ENCODE peak calls at places on chromosomes 4 and X, in ten cellular contexts. One of them, this sample, is unnamed.

GRCh38 chr4:133320576-133321170 is 171.6 kb downstream of the PCDH10 start:
- DNase-seq in uterus: no peak
- DNase-seq in CD4-positive, alpha-beta T cell: no peak
- DNase-seq in IMR-90: peak
- DNase-seq in kidney epithelial cell: no peak
- DNase-seq in nephron progenitor cell: peak
- DNase-seq in choroid plexus epithelial cell: peak
- DNase-seq in cardiac fibroblast: peak
- DNase-seq in body of pancreas: no peak
- DNase-seq in thoracic aorta: no peak
- DNase-seq in this sample: no peak

GRCh38 chr4:38050560-38051350 is 90.6 kb downstream of the PTTG2 start:
- DNase-seq in uterus: no peak
- DNase-seq in CD4-positive, alpha-beta T cell: no peak
- DNase-seq in IMR-90: peak
- DNase-seq in kidney epithelial cell: no peak
- DNase-seq in nephron progenitor cell: no peak
- DNase-seq in choroid plexus epithelial cell: peak
- DNase-seq in cardiac fibroblast: peak
- DNase-seq in body of pancreas: no peak
- DNase-seq in thoracic aorta: no peak
- DNase-seq in this sample: no peak

GRCh38 chrX:111585337-111585736 is 73.9 kb downstream of the SERTM2 start:
- DNase-seq in uterus: no peak
- DNase-seq in CD4-positive, alpha-beta T cell: no peak
- DNase-seq in IMR-90: no peak
- DNase-seq in kidney epithelial cell: no peak
- DNase-seq in nephron progenitor cell: peak
- DNase-seq in choroid plexus epithelial cell: no peak
- DNase-seq in cardiac fibroblast: no peak
- DNase-seq in body of pancreas: no peak
- DNase-seq in thoracic aorta: no peak
- DNase-seq in this sample: no peak

GRCh38 chr4:137015759-137016409 is 516.4 kb downstream of the PCDH18 start:
- DNase-seq in uterus: no peak
- DNase-seq in CD4-positive, alpha-beta T cell: no peak
- DNase-seq in IMR-90: no peak
- DNase-seq in kidney epithelial cell: no peak
- DNase-seq in nephron progenitor cell: no peak
- DNase-seq in choroid plexus epithelial cell: no peak
- DNase-seq in cardiac fibroblast: no peak
- DNase-seq in body of pancreas: no peak
- DNase-seq in thoracic aorta: no peak
- DNase-seq in this sample: no peak

GRCh38 chr4:47930971-47931804 is 16.8 kb upstream of the NFXL1 start:
- DNase-seq in uterus: no peak
- DNase-seq in CD4-positive, alpha-beta T cell: no peak
- DNase-seq in IMR-90: peak
- DNase-seq in kidney epithelial cell: no peak
- DNase-seq in nephron progenitor cell: no peak
- DNase-seq in choroid plexus epithelial cell: peak
- DNase-seq in cardiac fibroblast: peak
- DNase-seq in body of pancreas: no peak
- DNase-seq in thoracic aorta: no peak
- DNase-seq in this sample: no peak

GRCh38 chrX:153817291-153817690 is 13.1 kb downstream of the PDZD4 start:
- DNase-seq in uterus: no peak
- DNase-seq in CD4-positive, alpha-beta T cell: no peak
- DNase-seq in IMR-90: no peak
- DNase-seq in kidney epithelial cell: no peak
- DNase-seq in nephron progenitor cell: no peak
- DNase-seq in choroid plexus epithelial cell: no peak
- DNase-seq in cardiac fibroblast: no peak
- DNase-seq in body of pancreas: no peak
- DNase-seq in thoracic aorta: no peak
- DNase-seq in this sample: no peak

GRCh38 chrX:86121916-86122315 is 26.3 kb upstream of the DACH2 start:
- DNase-seq in uterus: no peak
- DNase-seq in CD4-positive, alpha-beta T cell: no peak
- DNase-seq in IMR-90: no peak
- DNase-seq in kidney epithelial cell: no peak
- DNase-seq in nephron progenitor cell: peak
- DNase-seq in choroid plexus epithelial cell: no peak
- DNase-seq in cardiac fibroblast: no peak
- DNase-seq in body of pancreas: no peak
- DNase-seq in thoracic aorta: no peak
- DNase-seq in this sample: no peak

GRCh38 chr4:149835280-149835679 is 19.6 kb upstream of the IQCM start:
- DNase-seq in uterus: no peak
- DNase-seq in CD4-positive, alpha-beta T cell: no peak
- DNase-seq in IMR-90: no peak
- DNase-seq in kidney epithelial cell: no peak
- DNase-seq in nephron progenitor cell: no peak
- DNase-seq in choroid plexus epithelial cell: no peak
- DNase-seq in cardiac fibroblast: no peak
- DNase-seq in body of pancreas: no peak
- DNase-seq in thoracic aorta: no peak
- DNase-seq in this sample: no peak

GRCh38 chrX:38060331-38060878 is 54.1 kb downstream of the SYTL5 start:
- DNase-seq in uterus: no peak
- DNase-seq in CD4-positive, alpha-beta T cell: no peak
- DNase-seq in IMR-90: no peak
- DNase-seq in kidney epithelial cell: no peak
- DNase-seq in nephron progenitor cell: no peak
- DNase-seq in choroid plexus epithelial cell: no peak
- DNase-seq in cardiac fibroblast: no peak
- DNase-seq in body of pancreas: no peak
- DNase-seq in thoracic aorta: no peak
- DNase-seq in this sample: no peak

GRCh38 chr4:54165438-54165837 is 63.7 kb upstream of the PDGFRA start:
- DNase-seq in uterus: no peak
- DNase-seq in CD4-positive, alpha-beta T cell: no peak
- DNase-seq in IMR-90: peak
- DNase-seq in kidney epithelial cell: peak
- DNase-seq in nephron progenitor cell: no peak
- DNase-seq in choroid plexus epithelial cell: peak
- DNase-seq in cardiac fibroblast: peak
- DNase-seq in body of pancreas: no peak
- DNase-seq in thoracic aorta: no peak
- DNase-seq in this sample: no peak

GRCh38 chr4:43782391-43782790 is 666.2 kb downstream of the KCTD8 start:
- DNase-seq in uterus: no peak
- DNase-seq in CD4-positive, alpha-beta T cell: no peak
- DNase-seq in IMR-90: no peak
- DNase-seq in kidney epithelial cell: no peak
- DNase-seq in nephron progenitor cell: no peak
- DNase-seq in choroid plexus epithelial cell: no peak
- DNase-seq in cardiac fibroblast: no peak
- DNase-seq in body of pancreas: no peak
- DNase-seq in thoracic aorta: no peak
- DNase-seq in this sample: no peak

DNA sequence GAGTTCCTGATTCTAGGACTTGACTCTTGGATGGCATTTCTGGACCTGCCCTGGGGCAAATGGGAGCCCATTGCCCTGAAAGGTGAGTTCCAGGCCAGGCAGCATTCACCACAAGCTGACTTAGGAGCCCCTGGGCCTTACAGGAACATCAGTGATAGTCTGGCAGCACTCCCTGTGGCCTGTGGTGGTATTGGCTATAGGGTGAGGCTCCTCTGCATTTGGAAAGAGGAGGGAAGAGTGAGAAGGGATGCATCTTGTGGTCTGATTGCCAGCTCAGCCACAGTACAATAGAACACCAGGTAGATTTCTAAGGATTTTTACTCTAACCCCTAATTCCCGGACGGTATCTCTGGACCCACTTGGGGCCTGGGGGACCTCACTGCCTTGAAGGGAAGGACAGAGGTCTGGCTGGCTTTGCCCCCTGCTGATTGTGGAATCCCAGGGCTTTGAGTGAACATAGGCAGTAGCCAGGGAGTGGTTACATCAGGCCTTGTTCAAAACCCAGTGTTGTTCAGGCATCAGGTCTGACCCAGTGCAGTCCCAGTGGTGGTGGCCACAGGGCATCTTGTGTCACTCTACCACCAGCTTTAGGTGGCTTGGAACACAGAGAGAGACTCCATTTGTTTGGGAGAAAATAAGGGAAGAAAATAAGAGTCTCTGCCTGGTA is 32.9 kb downstream of the MAGED4 start:
- DNase-seq in uterus: no peak
- DNase-seq in CD4-positive, alpha-beta T cell: no peak
- DNase-seq in IMR-90: no peak
- DNase-seq in kidney epithelial cell: no peak
- DNase-seq in nephron progenitor cell: no peak
- DNase-seq in choroid plexus epithelial cell: no peak
- DNase-seq in cardiac fibroblast: no peak
- DNase-seq in body of pancreas: no peak
- DNase-seq in thoracic aorta: no peak
- DNase-seq in this sample: no peak
- TF ChIP-seq CTCF in uterus: no peak
- TF ChIP-seq CTCF in CD4-positive, alpha-beta T cell: no peak
- TF ChIP-seq CTCF in IMR-90: no peak
- TF ChIP-seq CTCF in kidney epithelial cell: no peak
- TF ChIP-seq CTCF in nephron progenitor cell: no peak
- TF ChIP-seq CTCF in choroid plexus epithelial cell: peak
- TF ChIP-seq CTCF in cardiac fibroblast: no peak
- TF ChIP-seq CTCF in body of pancreas: no peak
- TF ChIP-seq CTCF in thoracic aorta: no peak
- TF ChIP-seq CTCF in this sample: no peak

GRCh38 chrX:48475295-48475694 is 704 bp upstream of the FTSJ1 start:
- DNase-seq in uterus: no peak
- DNase-seq in CD4-positive, alpha-beta T cell: no peak
- DNase-seq in IMR-90: no peak
- DNase-seq in kidney epithelial cell: no peak
- DNase-seq in nephron progenitor cell: no peak
- DNase-seq in choroid plexus epithelial cell: no peak
- DNase-seq in cardiac fibroblast: no peak
- DNase-seq in body of pancreas: peak
- DNase-seq in thoracic aorta: no peak
- DNase-seq in this sample: no peak
- TF ChIP-seq CTCF in uterus: no peak
- TF ChIP-seq CTCF in CD4-positive, alpha-beta T cell: no peak
- TF ChIP-seq CTCF in IMR-90: no peak
- TF ChIP-seq CTCF in kidney epithelial cell: no peak
- TF ChIP-seq CTCF in nephron progenitor cell: no peak
- TF ChIP-seq CTCF in choroid plexus epithelial cell: no peak
- TF ChIP-seq CTCF in cardiac fibroblast: no peak
- TF ChIP-seq CTCF in body of pancreas: no peak
- TF ChIP-seq CTCF in thoracic aorta: no peak
- TF ChIP-seq CTCF in this sample: no peak

DNA sequence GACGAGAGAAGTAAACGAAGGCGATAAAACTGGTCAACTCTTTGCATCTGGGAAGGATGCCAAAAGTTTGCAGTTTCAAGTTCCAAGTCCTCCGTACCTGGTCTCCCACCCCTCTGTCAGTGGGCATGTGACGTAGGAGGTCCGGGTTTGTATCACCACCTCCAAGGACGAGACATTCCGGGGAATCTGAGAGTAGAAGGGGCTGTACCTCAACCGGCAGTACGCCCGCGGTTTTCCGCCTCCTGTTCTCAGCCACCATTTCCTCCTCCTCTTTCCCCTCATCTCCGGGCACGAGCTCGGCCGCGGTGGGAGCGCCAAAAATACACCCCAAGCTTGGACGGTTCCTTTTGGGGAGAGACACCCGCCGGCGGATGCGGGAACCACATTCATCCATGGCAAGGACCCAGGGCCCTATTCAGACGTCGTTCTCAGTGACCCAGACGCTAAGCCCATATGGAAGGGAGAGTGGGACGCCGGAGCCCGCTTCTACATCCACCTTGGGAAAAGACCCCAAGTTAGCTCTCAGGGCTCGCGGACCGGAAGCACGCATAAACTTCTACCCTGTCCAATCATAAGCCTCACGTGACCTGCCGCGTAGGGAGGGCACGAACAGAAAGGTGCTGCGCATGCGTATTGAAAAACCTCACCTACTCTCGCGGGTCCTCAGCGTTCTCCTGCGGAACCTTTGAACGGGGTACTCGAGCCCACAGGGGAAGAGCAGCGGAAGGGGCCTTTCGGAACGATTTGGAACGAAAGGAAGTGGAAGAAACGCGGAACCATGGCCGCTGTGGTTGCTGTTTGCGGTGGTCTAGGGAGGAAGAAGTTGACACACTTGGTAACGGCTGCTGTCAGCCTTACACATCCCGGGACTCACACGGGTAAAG is at the start of the genes HELQ and MRPS18C:
- DNase-seq in uterus: peak
- DNase-seq in CD4-positive, alpha-beta T cell: peak
- DNase-seq in IMR-90: peak
- DNase-seq in kidney epithelial cell: peak
- DNase-seq in nephron progenitor cell: peak
- DNase-seq in choroid plexus epithelial cell: peak
- DNase-seq in cardiac fibroblast: peak
- DNase-seq in body of pancreas: peak
- DNase-seq in thoracic aorta: peak
- DNase-seq in this sample: peak
- TF ChIP-seq CTCF in uterus: peak
- TF ChIP-seq CTCF in CD4-positive, alpha-beta T cell: no peak
- TF ChIP-seq CTCF in IMR-90: peak
- TF ChIP-seq CTCF in kidney epithelial cell: peak
- TF ChIP-seq CTCF in nephron progenitor cell: no peak
- TF ChIP-seq CTCF in choroid plexus epithelial cell: peak
- TF ChIP-seq CTCF in cardiac fibroblast: no peak
- TF ChIP-seq CTCF in body of pancreas: peak
- TF ChIP-seq CTCF in thoracic aorta: peak
- TF ChIP-seq CTCF in this sample: no peak

GRCh38 chr4:56699537-56699936 is 18.4 kb upstream of the HOPX start:
- DNase-seq in uterus: no peak
- DNase-seq in CD4-positive, alpha-beta T cell: no peak
- DNase-seq in IMR-90: no peak
- DNase-seq in kidney epithelial cell: no peak
- DNase-seq in nephron progenitor cell: no peak
- DNase-seq in choroid plexus epithelial cell: no peak
- DNase-seq in cardiac fibroblast: no peak
- DNase-seq in body of pancreas: no peak
- DNase-seq in thoracic aorta: no peak
- DNase-seq in this sample: no peak

GRCh38 chr4:56701644-56702043 is 20.5 kb upstream of the HOPX start:
- DNase-seq in uterus: no peak
- DNase-seq in CD4-positive, alpha-beta T cell: no peak
- DNase-seq in IMR-90: no peak
- DNase-seq in kidney epithelial cell: no peak
- DNase-seq in nephron progenitor cell: no peak
- DNase-seq in choroid plexus epithelial cell: no peak
- DNase-seq in cardiac fibroblast: no peak
- DNase-seq in body of pancreas: no peak
- DNase-seq in thoracic aorta: no peak
- DNase-seq in this sample: no peak

GRCh38 chr4:56704074-56704473 is 23.0 kb upstream of the HOPX start:
- DNase-seq in uterus: no peak
- DNase-seq in CD4-positive, alpha-beta T cell: no peak
- DNase-seq in IMR-90: no peak
- DNase-seq in kidney epithelial cell: no peak
- DNase-seq in nephron progenitor cell: no peak
- DNase-seq in choroid plexus epithelial cell: no peak
- DNase-seq in cardiac fibroblast: no peak
- DNase-seq in body of pancreas: no peak
- DNase-seq in thoracic aorta: no peak
- DNase-seq in this sample: no peak

GRCh38 chr4:56698329-56698728 is 17.2 kb upstream of the HOPX start:
- DNase-seq in uterus: no peak
- DNase-seq in CD4-positive, alpha-beta T cell: no peak
- DNase-seq in IMR-90: peak
- DNase-seq in kidney epithelial cell: peak
- DNase-seq in nephron progenitor cell: no peak
- DNase-seq in choroid plexus epithelial cell: peak
- DNase-seq in cardiac fibroblast: peak
- DNase-seq in body of pancreas: no peak
- DNase-seq in thoracic aorta: no peak
- DNase-seq in this sample: no peak

GRCh38 chr4:56701156-56701471 is 20.0 kb upstream of the HOPX start:
- DNase-seq in uterus: no peak
- DNase-seq in CD4-positive, alpha-beta T cell: no peak
- DNase-seq in IMR-90: no peak
- DNase-seq in kidney epithelial cell: no peak
- DNase-seq in nephron progenitor cell: no peak
- DNase-seq in choroid plexus epithelial cell: no peak
- DNase-seq in cardiac fibroblast: no peak
- DNase-seq in body of pancreas: no peak
- DNase-seq in thoracic aorta: no peak
- DNase-seq in this sample: no peak
- TF ChIP-seq CTCF in uterus: no peak
- TF ChIP-seq CTCF in CD4-positive, alpha-beta T cell: no peak
- TF ChIP-seq CTCF in IMR-90: no peak
- TF ChIP-seq CTCF in kidney epithelial cell: no peak
- TF ChIP-seq CTCF in nephron progenitor cell: no peak
- TF ChIP-seq CTCF in choroid plexus epithelial cell: no peak
- TF ChIP-seq CTCF in cardiac fibroblast: no peak
- TF ChIP-seq CTCF in body of pancreas: no peak
- TF ChIP-seq CTCF in thoracic aorta: no peak
- TF ChIP-seq CTCF in this sample: no peak